ENCODE peak calls at places on chromosomes 12 and 14, in seven cellular contexts. I is NCI-H2081, Y is renal cortical epithelial cell, W is HT1080, F is GM20000, V is H1, G is T follicular helper cell. S is an unnamed sample.

GRCh38 chr12:41514907-41515306 is 326.8 kb downstream of the PDZRN4 start:
- DNase-seq in G (no peak), F (no peak), V (no peak), Y (no peak), I (no peak), W (no peak), S (no peak)

GRCh38 chr14:74620497-74620921 is 8.5 kb upstream of the LTBP2 start:
- DNase-seq in F (no peak), V (no peak), W (peak), Y (peak), G (no peak), I (no peak), S (peak)

GRCh38 chr12:32151081-32151480 is 44.4 kb downstream of the BICD1 start:
- DNase-seq in F (no peak), G (no peak), V (no peak), Y (no peak), W (no peak), I (no peak), S (no peak)

GRCh38 chr14:55180006-55180405 is 11.4 kb downstream of the DLGAP5 start:
- DNase-seq in F (no peak), Y (no peak), W (no peak), G (no peak), I (no peak), V (no peak), S (no peak)

GRCh38 chr12:16587514-16587913 is 18.4 kb downstream of the LMO3 start:
- DNase-seq in G (no peak), W (no peak), I (peak), V (no peak), Y (no peak), F (no peak), S (no peak)

GRCh38 chr12:122862872-122863701 is 27.8 kb downstream of the HIP1R start:
- DNase-seq in V (no peak), F (no peak), Y (no peak), I (peak), W (no peak), G (no peak), S (peak)

GRCh38 chr12:94304012-94304411 is 155.6 kb downstream of the PLXNC1 start:
- DNase-seq in F (no peak), I (no peak), G (no peak), W (no peak), Y (no peak), V (no peak), S (no peak)

GRCh38 chr12:47687636-47688035 is 18.2 kb downstream of the RPAP3 start:
- DNase-seq in G (no peak), I (no peak), V (no peak), Y (no peak), W (no peak), F (no peak), S (no peak)